ENCODE peak calls at places on chromosome 1, in nine cellular contexts. B is stomach, P is HepG2, T is esophagus muscularis mucosa, U is sigmoid colon, F is SK-N-SH, W is transverse colon, J is K562, K is H1. R is an unnamed sample. For H3K4me1, the result is how much of the 10 kb centered on the place peaks cover.

GRCh38 chr1:78650114-78650513 is 483 bp downstream of the IFI44 start:
- DNase-seq in B (no peak), P (no peak), T (no peak), U (no peak), F (no peak), W (no peak), J (no peak), K (no peak), R (no peak)

GRCh38 chr1:115203287-115203686 is 114.0 kb upstream of the TSPAN2 start:
- DNase-seq in B (no peak), P (no peak), T (no peak), U (no peak), F (no peak), W (no peak), J (no peak), K (no peak), R (no peak)

GRCh38 chr1:207309775-207310273 is 11.7 kb upstream of the CD55 start:
- DNase-seq in B (no peak), P (peak), T (no peak), U (no peak), F (no peak), W (peak), J (peak), K (no peak), R (no peak)

GRCh38 chr1:234617986-234618725 is 8.2 kb upstream of the IRF2BP2 start:
- DNase-seq in B (no peak), P (peak), T (no peak), U (no peak), F (no peak), W (no peak), J (no peak), K (no peak), R (no peak)

GRCh38 chr1:237258871-237259270 is 216.9 kb downstream of the RYR2 start:
- DNase-seq in B (no peak), P (no peak), T (no peak), U (peak), F (peak), W (peak), J (no peak), K (no peak), R (no peak)

GRCh38 chr1:7886346-7886745 is 33.5 kb upstream of the UTS2 start:
- DNase-seq in B (no peak), P (no peak), T (no peak), U (no peak), F (no peak), W (no peak), J (no peak), K (no peak), R (no peak)

GRCh38 chr1:229027622-229028182 is 243.2 kb upstream of the RAB4A start:
- DNase-seq in B (no peak), P (peak), T (no peak), U (peak), F (no peak), W (peak), J (no peak), K (peak), R (no peak)

GRCh38 chr1:36178479-36179219 is 22.7 kb downstream of the MAP7D1 start:
- DNase-seq in B (peak), P (no peak), T (no peak), U (no peak), F (peak), W (peak), J (peak), K (peak), R (no peak)

GRCh38 chr1:87435484-87435883 is 106.8 kb downstream of the LMO4 start:
- DNase-seq in B (no peak), P (no peak), T (no peak), U (no peak), F (no peak), W (no peak), J (peak), K (no peak), R (no peak)

GRCh38 chr1:31785947-31786290 is 21.8 kb upstream of the ADGRB2 start:
- DNase-seq in B (no peak), P (no peak), T (no peak), U (peak), F (no peak), W (no peak), J (no peak), K (no peak), R (no peak)
- H3K4me1 ChIP-seq in B (under half), P (under half), T (under half), U (under half), F (half or more), W (under half), J (under half), K (under half), R (under half)

DNA sequence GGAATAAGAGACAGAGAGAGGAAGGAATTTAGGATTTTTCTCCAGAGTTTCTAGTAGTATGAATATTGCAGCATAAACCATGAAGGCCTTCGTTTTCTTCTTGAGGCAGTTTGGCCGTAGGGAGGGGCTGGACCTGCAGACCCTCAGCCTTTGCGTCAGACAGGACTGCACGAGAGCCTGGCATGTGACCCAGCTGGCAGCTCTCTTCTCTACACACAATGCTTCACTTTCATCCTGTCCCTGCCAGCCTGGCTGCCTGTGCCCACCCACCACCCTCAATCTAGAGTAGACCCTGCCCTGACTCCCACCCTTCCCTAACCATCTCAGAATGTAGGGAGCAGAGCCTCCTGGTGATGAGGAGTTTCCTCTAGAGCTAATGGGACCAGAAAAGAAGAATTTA is 1.6 kb downstream of the CA14 start:
- DNase-seq in B (no peak), P (no peak), T (no peak), U (peak), F (no peak), W (no peak), J (no peak), K (no peak), R (no peak)
- TF ChIP-seq EP300 in B (no peak), P (no peak), T (no peak), U (no peak), F (no peak), W (no peak), J (no peak), K (no peak), R (no peak)

GRCh38 chr1:113928950-113929749 is at the start of gene HIPK1:
- DNase-seq in B (peak), P (peak), T (peak), U (peak), F (peak), W (peak), J (peak), K (peak), R (peak)

GRCh38 chr1:113929750-113930498 is 800 bp downstream of the HIPK1 start:
- DNase-seq in B (peak), P (no peak), T (no peak), U (peak), F (no peak), W (peak), J (peak), K (no peak), R (peak)

GRCh38 chr1:113931456-113931855 is 2.3 kb downstream of the HIPK1 start:
- DNase-seq in B (no peak), P (peak), T (no peak), U (no peak), F (no peak), W (no peak), J (no peak), K (no peak), R (no peak)

GRCh38 chr1:113928129-113928949 is 785 bp upstream of the HIPK1 start:
- DNase-seq in B (no peak), P (peak), T (no peak), U (no peak), F (no peak), W (no peak), J (no peak), K (no peak), R (no peak)

GRCh38 chr1:113930499-113931161 is 1.5 kb downstream of the HIPK1 start:
- DNase-seq in B (no peak), P (peak), T (no peak), U (no peak), F (peak), W (peak), J (peak), K (no peak), R (no peak)
- TF ChIP-seq POLR2AphosphoS5 in B (no peak), P (no peak), T (no peak), U (no peak), F (no peak), W (no peak), J (peak), K (no peak), R (no peak)

DNA sequence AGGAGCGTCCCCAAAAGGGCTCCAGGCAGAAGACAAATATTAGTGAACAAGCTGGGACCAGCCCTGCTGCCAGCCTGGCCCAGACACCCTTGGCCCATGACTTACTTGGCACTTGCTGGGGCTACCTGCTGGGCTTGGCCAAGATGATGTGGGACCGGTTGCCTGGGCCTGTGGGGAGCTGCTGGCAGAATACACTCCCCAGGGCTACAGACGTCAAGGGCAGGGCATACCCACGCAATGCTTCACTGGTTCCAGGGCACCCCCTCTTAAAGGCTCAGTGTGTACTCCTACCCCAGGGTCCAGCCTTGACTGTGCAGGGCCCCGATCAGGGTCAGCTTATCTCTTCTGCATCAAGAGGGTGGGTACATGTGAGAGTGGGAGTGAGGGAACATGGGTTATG is 106.5 kb upstream of the SLC2A1 start:
- DNase-seq in B (no peak), P (no peak), T (no peak), U (no peak), F (no peak), W (no peak), J (no peak), K (no peak), R (no peak)
- H3K4me1 ChIP-seq in B (under half), P (half or more), T (under half), U (under half), F (under half), W (under half), J (under half), K (under half), R (under half)

GRCh38 chr1:200410566-200410878 is 686 bp upstream of the ZNF281 start:
- DNase-seq in B (no peak), P (no peak), T (no peak), U (no peak), F (peak), W (peak), J (no peak), K (no peak), R (no peak)
- TF ChIP-seq EP300 in B (no peak), P (no peak), T (no peak), U (no peak), F (no peak), W (no peak), J (no peak), K (no peak), R (no peak)

GRCh38 chr1:109263597-109264378 is 14.4 kb downstream of the CELSR2 start:
- DNase-seq in B (peak), P (peak), T (no peak), U (peak), F (peak), W (peak), J (peak), K (peak), R (peak)
- TF ChIP-seq POLR2AphosphoS5 in B (peak), P (no peak), T (peak), U (peak), F (no peak), W (no peak), J (no peak), K (peak), R (no peak)

DNA sequence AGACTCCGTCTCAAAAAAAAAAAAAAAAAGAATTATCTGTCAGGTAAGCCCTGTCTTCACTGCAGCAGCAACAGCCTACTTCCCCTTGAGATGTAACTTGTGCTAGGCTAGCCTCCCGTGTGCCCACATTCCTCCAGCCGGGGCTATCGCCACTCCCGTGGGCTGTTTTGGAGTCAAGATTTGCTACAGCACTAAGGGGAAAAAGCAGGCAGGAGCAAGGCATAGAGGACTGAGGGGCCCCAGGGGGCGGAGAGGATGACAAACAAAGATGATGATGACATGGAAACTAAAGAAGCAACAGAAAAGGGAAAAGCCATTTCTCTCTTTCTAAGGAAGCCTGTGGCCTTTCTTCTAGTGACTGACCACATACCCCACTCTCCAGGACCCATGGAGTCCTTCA is 1.9 kb downstream of the TNFAIP8L2 start:
- DNase-seq in B (no peak), P (no peak), T (no peak), U (no peak), F (no peak), W (no peak), J (no peak), K (no peak), R (no peak)
- H3K4me1 ChIP-seq in B (under half), P (under half), T (under half), U (under half), F (under half), W (under half), J (under half), K (under half), R (under half)

GRCh38 chr1:54490361-54491248 is 57.4 kb upstream of the ACOT11 start:
- DNase-seq in B (no peak), P (no peak), T (no peak), U (no peak), F (peak), W (peak), J (no peak), K (peak), R (no peak)
- TF ChIP-seq EP300 in B (no peak), P (no peak), T (no peak), U (no peak), F (no peak), W (no peak), J (no peak), K (no peak), R (no peak)

R was measured in suprapubic skin.